ENCODE peak calls at places on chromosomes 6 and 20, in six cellular contexts. One of them, this sample, is unnamed.

GRCh38 chr6:147203311-147204059 is 732 bp upstream of the STXBP5 start:
- DNase-seq in fibroblast of mammary gland: peak; percentile 68
- DNase-seq in germinal center: peak; percentile 93
- DNase-seq in body of pancreas: peak; percentile 85
- DNase-seq in T-helper 2 cell: peak; percentile 52
- DNase-seq in AML-193: peak; percentile 81
- DNase-seq in this sample: peak; percentile 38

GRCh38 chr20:52001999-52002666 is 189.4 kb downstream of the ZFP64 start:
- DNase-seq in fibroblast of mammary gland: peak; percentile 3
- DNase-seq in germinal center: no peak
- DNase-seq in body of pancreas: no peak
- DNase-seq in T-helper 2 cell: no peak
- DNase-seq in AML-193: no peak
- DNase-seq in this sample: peak; percentile 42

GRCh38 chr6:27168586-27169443 is 78.7 kb upstream of the PRSS16 start:
- DNase-seq in fibroblast of mammary gland: peak; percentile 82
- DNase-seq in germinal center: no peak
- DNase-seq in body of pancreas: no peak
- DNase-seq in T-helper 2 cell: no peak
- DNase-seq in AML-193: no peak
- DNase-seq in this sample: peak; percentile 48

GRCh38 chr6:160973311-160973710 is 18.3 kb upstream of the MAP3K4 start:
- DNase-seq in fibroblast of mammary gland: peak; percentile 78
- DNase-seq in germinal center: no peak
- DNase-seq in body of pancreas: no peak
- DNase-seq in T-helper 2 cell: no peak
- DNase-seq in AML-193: no peak
- DNase-seq in this sample: no peak

GRCh38 chr6:163367388-163368183 is 46.9 kb upstream of the QKI start:
- DNase-seq in fibroblast of mammary gland: no peak
- DNase-seq in germinal center: no peak
- DNase-seq in body of pancreas: no peak
- DNase-seq in T-helper 2 cell: no peak
- DNase-seq in AML-193: no peak
- DNase-seq in this sample: no peak

GRCh38 chr6:47094351-47094925 is 52.3 kb upstream of the ADGRF1 start:
- DNase-seq in fibroblast of mammary gland: no peak
- DNase-seq in germinal center: no peak
- DNase-seq in body of pancreas: peak; percentile 48
- DNase-seq in T-helper 2 cell: no peak
- DNase-seq in AML-193: no peak
- DNase-seq in this sample: no peak

GRCh38 chr6:5514353-5514752 is 253.0 kb downstream of the FARS2 start:
- DNase-seq in fibroblast of mammary gland: no peak
- DNase-seq in germinal center: no peak
- DNase-seq in body of pancreas: no peak
- DNase-seq in T-helper 2 cell: no peak
- DNase-seq in AML-193: no peak
- DNase-seq in this sample: no peak

GRCh38 chr6:137104926-137105325 is 60.2 kb upstream of the IL20RA start:
- DNase-seq in fibroblast of mammary gland: no peak
- DNase-seq in germinal center: no peak
- DNase-seq in body of pancreas: no peak
- DNase-seq in T-helper 2 cell: no peak
- DNase-seq in AML-193: no peak
- DNase-seq in this sample: no peak

GRCh38 chr20:33160681-33161080 is 7.3 kb upstream of the BPIFA2 start:
- DNase-seq in fibroblast of mammary gland: no peak
- DNase-seq in germinal center: no peak
- DNase-seq in body of pancreas: no peak
- DNase-seq in T-helper 2 cell: no peak
- DNase-seq in AML-193: no peak
- DNase-seq in this sample: no peak

GRCh38 chr6:23224540-23224939 is 655.2 kb downstream of the HDGFL1 start:
- DNase-seq in fibroblast of mammary gland: no peak
- DNase-seq in germinal center: no peak
- DNase-seq in body of pancreas: no peak
- DNase-seq in T-helper 2 cell: no peak
- DNase-seq in AML-193: no peak
- DNase-seq in this sample: no peak

GRCh38 chr6:143027058-143027457 is 33.6 kb upstream of the AIG1 start:
- DNase-seq in fibroblast of mammary gland: peak; percentile 45
- DNase-seq in germinal center: peak; percentile 15
- DNase-seq in body of pancreas: peak; percentile 66
- DNase-seq in T-helper 2 cell: no peak
- DNase-seq in AML-193: no peak
- DNase-seq in this sample: no peak

GRCh38 chr6:143581835-143582480 is 70.4 kb upstream of the FUCA2 start:
- DNase-seq in fibroblast of mammary gland: peak; percentile 86
- DNase-seq in germinal center: no peak
- DNase-seq in body of pancreas: no peak
- DNase-seq in T-helper 2 cell: no peak
- DNase-seq in AML-193: no peak
- DNase-seq in this sample: no peak

GRCh38 chr6:37188962-37189510 is 19.1 kb downstream of the PIM1 start:
- DNase-seq in fibroblast of mammary gland: no peak
- DNase-seq in germinal center: no peak
- DNase-seq in body of pancreas: no peak
- DNase-seq in T-helper 2 cell: no peak
- DNase-seq in AML-193: no peak
- DNase-seq in this sample: no peak

GRCh38 chr6:112254921-112255320 is 554 bp upstream of the LAMA4 start:
- DNase-seq in fibroblast of mammary gland: no peak
- DNase-seq in germinal center: no peak
- DNase-seq in body of pancreas: no peak
- DNase-seq in T-helper 2 cell: no peak
- DNase-seq in AML-193: no peak
- DNase-seq in this sample: no peak

GRCh38 chr20:50347568-50347981 is 156.9 kb downstream of the CEBPB start:
- DNase-seq in fibroblast of mammary gland: no peak
- DNase-seq in germinal center: no peak
- DNase-seq in body of pancreas: no peak
- DNase-seq in T-helper 2 cell: no peak
- DNase-seq in AML-193: no peak
- DNase-seq in this sample: no peak

GRCh38 chr6:44670146-44670545 is 282.6 kb downstream of the CDC5L start:
- DNase-seq in fibroblast of mammary gland: no peak
- DNase-seq in germinal center: no peak
- DNase-seq in body of pancreas: no peak
- DNase-seq in T-helper 2 cell: no peak
- DNase-seq in AML-193: no peak
- DNase-seq in this sample: no peak

GRCh38 chr6:36319436-36319762 is 17.3 kb downstream of the BNIP5 start:
- DNase-seq in fibroblast of mammary gland: no peak
- DNase-seq in germinal center: no peak
- DNase-seq in body of pancreas: peak; percentile 42
- DNase-seq in T-helper 2 cell: no peak
- DNase-seq in AML-193: no peak
- DNase-seq in this sample: peak; percentile 31

This sample was measured in A172.